ENCODE peak calls at places on chromosome 10, in ten cellular contexts. W, B, N, F, H, U, I, A, R and Z are unnamed samples.

GRCh38 chr10:47414227-47414592 is 30.1 kb upstream of the ZNF488 start:
- DNase-seq in W (no peak), B (no peak), N (no peak), F (no peak), H (no peak), U (no peak), I (no peak), A (no peak), R (no peak), Z (no peak)

GRCh38 chr10:75398630-75399460 is 2.7 kb downstream of the ZNF503 start:
- DNase-seq in W (no peak), B (peak), N (no peak), F (no peak), H (peak), U (no peak), I (peak), A (no peak), R (peak), Z (no peak)

GRCh38 chr10:86349474-86349873 is 17.1 kb downstream of the GRID1 start:
- DNase-seq in W (no peak), B (peak), N (no peak), F (no peak), H (no peak), U (no peak), I (no peak), A (no peak), R (peak), Z (no peak)

GRCh38 chr10:13372524-13372923 is 24.4 kb upstream of the SEPHS1 start:
- DNase-seq in W (no peak), B (no peak), N (no peak), F (no peak), H (no peak), U (no peak), I (no peak), A (no peak), R (no peak), Z (no peak)

GRCh38 chr10:61935085-61935484 is 33.6 kb downstream of the ARID5B start:
- DNase-seq in W (no peak), B (peak), N (no peak), F (no peak), H (no peak), U (no peak), I (no peak), A (no peak), R (no peak), Z (no peak)

GRCh38 chr10:76115471-76116155 is 684.2 kb downstream of the LRMDA start:
- DNase-seq in W (peak), B (no peak), N (no peak), F (no peak), H (no peak), U (no peak), I (no peak), A (no peak), R (no peak), Z (no peak)

GRCh38 chr10:28800144-28800543 is 122.8 kb downstream of the BAMBI start:
- DNase-seq in W (no peak), B (no peak), N (no peak), F (no peak), H (no peak), U (no peak), I (no peak), A (no peak), R (no peak), Z (no peak)

GRCh38 chr10:80186364-80187012 is 18.8 kb downstream of the ANXA11 start:
- DNase-seq in W (peak), B (no peak), N (no peak), F (no peak), H (no peak), U (no peak), I (no peak), A (no peak), R (no peak), Z (no peak)

GRCh38 chr10:92567952-92568600 is 5.8 kb downstream of the IDE start:
- DNase-seq in W (no peak), B (peak), N (no peak), F (no peak), H (no peak), U (no peak), I (no peak), A (no peak), R (peak), Z (no peak)

GRCh38 chr10:101780818-101781654 is 2.2 kb downstream of the NPM3 start:
- DNase-seq in W (peak), B (peak), N (no peak), F (peak), H (peak), U (peak), I (no peak), A (peak), R (peak), Z (no peak)

GRCh38 chr10:119296703-119297102 is 89.3 kb downstream of the GRK5 start:
- DNase-seq in W (peak), B (no peak), N (no peak), F (no peak), H (no peak), U (no peak), I (no peak), A (no peak), R (no peak), Z (no peak)

GRCh38 chr10:35501923-35502322 is 103.2 kb upstream of the GJD4 start:
- DNase-seq in W (no peak), B (no peak), N (no peak), F (no peak), H (no peak), U (no peak), I (no peak), A (no peak), R (no peak), Z (no peak)

GRCh38 chr10:6838118-6838517 is 258.0 kb upstream of the PRKCQ start:
- DNase-seq in W (peak), B (no peak), N (no peak), F (no peak), H (no peak), U (no peak), I (no peak), A (peak), R (no peak), Z (no peak)

GRCh38 chr10:114103286-114103685 is 59.6 kb downstream of the ADRB1 start:
- DNase-seq in W (no peak), B (peak), N (no peak), F (no peak), H (no peak), U (no peak), I (peak), A (peak), R (peak), Z (no peak)

GRCh38 chr10:125002423-125003145 is 60.7 kb downstream of the ZRANB1 start:
- DNase-seq in W (peak), B (no peak), N (no peak), F (no peak), H (peak), U (peak), I (no peak), A (no peak), R (peak), Z (no peak)

GRCh38 chr10:131802991-131803390 is 97.8 kb upstream of the PPP2R2D start:
- DNase-seq in W (no peak), B (no peak), N (no peak), F (no peak), H (no peak), U (no peak), I (no peak), A (no peak), R (no peak), Z (no peak)

GRCh38 chr10:27240891-27241639 is 468 bp upstream of the ACBD5 start:
- DNase-seq in W (peak), B (peak), N (no peak), F (no peak), H (peak), U (no peak), I (peak), A (peak), R (peak), Z (no peak)

GRCh38 chr10:61404771-61405170 is 48.4 kb downstream of the TMEM26 start:
- DNase-seq in W (no peak), B (peak), N (no peak), F (no peak), H (no peak), U (no peak), I (no peak), A (no peak), R (no peak), Z (no peak)

GRCh38 chr10:60989400-60989876 is 45.5 kb upstream of the RHOBTB1 start:
- DNase-seq in W (no peak), B (no peak), N (no peak), F (no peak), H (no peak), U (no peak), I (no peak), A (no peak), R (no peak), Z (no peak)

GRCh38 chr10:2122431-2123124 is 385.3 kb upstream of the ADARB2 start:
- DNase-seq in W (no peak), B (no peak), N (no peak), F (no peak), H (no peak), U (no peak), I (no peak), A (no peak), R (no peak), Z (no peak)

GRCh38 chr10:46273506-46274477 is 13.0 kb upstream of the ANTXRL start:
- DNase-seq in W (no peak), B (no peak), N (no peak), F (peak), H (peak), U (peak), I (no peak), A (peak), R (no peak), Z (no peak)

GRCh38 chr10:8071666-8072065 is 17.2 kb downstream of the GATA3 start:
- DNase-seq in W (no peak), B (no peak), N (no peak), F (no peak), H (no peak), U (no peak), I (no peak), A (no peak), R (no peak), Z (no peak)

GRCh38 chr10:13779748-13780147 is 193.0 kb downstream of the PRPF18 start:
- DNase-seq in W (no peak), B (no peak), N (no peak), F (no peak), H (no peak), U (no peak), I (no peak), A (no peak), R (no peak), Z (no peak)

GRCh38 chr10:129713659-129714265 is 246.7 kb downstream of the MGMT start:
- DNase-seq in W (no peak), B (no peak), N (no peak), F (no peak), H (no peak), U (peak), I (no peak), A (no peak), R (no peak), Z (no peak)

DNA sequence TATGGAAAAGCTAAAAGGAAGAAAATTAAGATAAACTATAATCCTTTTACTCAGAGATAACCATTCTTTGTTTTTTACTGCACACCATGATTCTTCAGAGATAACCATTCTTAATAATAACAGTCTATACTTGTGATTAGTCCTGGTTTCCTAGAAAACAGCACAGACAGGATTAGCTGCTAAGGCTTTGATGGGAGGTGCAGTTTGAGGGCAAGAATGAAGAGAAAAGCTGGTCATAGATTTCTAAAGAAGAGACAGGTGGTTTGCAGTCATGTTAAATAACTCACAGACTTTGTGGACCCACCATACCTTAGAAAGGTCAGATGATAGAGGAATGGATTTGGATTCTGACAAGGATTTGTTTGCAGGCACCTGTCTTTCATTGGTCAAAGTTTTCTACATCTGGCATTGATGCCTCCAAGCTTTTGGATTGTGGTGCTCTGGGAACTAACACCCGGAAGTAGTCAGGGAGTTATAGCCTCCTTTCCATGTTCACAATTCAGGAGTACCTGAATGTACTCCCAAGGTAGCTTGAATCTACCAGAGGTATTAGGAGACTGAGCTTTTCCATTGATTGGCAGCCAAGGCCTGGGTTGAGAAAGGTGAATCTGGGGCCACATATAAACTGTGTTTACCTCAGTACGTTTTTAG is 3.7 kb downstream of the SMC3 start:
- DNase-seq in W (no peak), B (no peak), N (no peak), F (no peak), H (no peak), U (no peak), I (no peak), A (peak), R (no peak), Z (no peak)
- H3K4me3 ChIP-seq in W (no peak), B (no peak), N (no peak), F (no peak), H (no peak), U (no peak), I (no peak), A (peak), R (no peak), Z (no peak)

GRCh38 chr10:23439920-23440875 is 1.3 kb downstream of the OTUD1 start:
- DNase-seq in W (peak), B (peak), N (no peak), F (no peak), H (peak), U (peak), I (peak), A (peak), R (peak), Z (peak)

GRCh38 chr10:23438547-23439451 is at the start of gene OTUD1:
- DNase-seq in W (peak), B (peak), N (no peak), F (peak), H (peak), U (peak), I (peak), A (peak), R (peak), Z (peak)

GRCh38 chr10:23445591-23445990 is 6.7 kb downstream of the OTUD1 start:
- DNase-seq in W (no peak), B (no peak), N (no peak), F (no peak), H (no peak), U (no peak), I (no peak), A (no peak), R (no peak), Z (no peak)

GRCh38 chr10:23439452-23439919 is 611 bp downstream of the OTUD1 start:
- DNase-seq in W (no peak), B (peak), N (no peak), F (no peak), H (no peak), U (no peak), I (peak), A (no peak), R (no peak), Z (no peak)

GRCh38 chr10:23442936-23443335 is 4.1 kb downstream of the OTUD1 start:
- DNase-seq in W (no peak), B (peak), N (no peak), F (no peak), H (no peak), U (no peak), I (no peak), A (no peak), R (no peak), Z (no peak)
- H3K4me3 ChIP-seq in W (peak), B (no peak), N (no peak), F (no peak), H (no peak), U (peak), I (no peak), A (peak), R (no peak), Z (peak)

GRCh38 chr10:127872011-127872741 is 20.6 kb downstream of the CLRN3 start:
- DNase-seq in W (no peak), B (peak), N (no peak), F (no peak), H (peak), U (peak), I (no peak), A (no peak), R (no peak), Z (no peak)
- H3K4me3 ChIP-seq in W (no peak), B (no peak), N (no peak), F (no peak), H (no peak), U (peak), I (no peak), A (no peak), R (no peak), Z (no peak)

GRCh38 chr10:49185213-49185612 is 3.0 kb downstream of the TMEM273 start:
- DNase-seq in W (no peak), B (no peak), N (no peak), F (no peak), H (no peak), U (peak), I (no peak), A (no peak), R (no peak), Z (no peak)
- H3K4me3 ChIP-seq in W (no peak), B (no peak), N (no peak), F (no peak), H (no peak), U (no peak), I (no peak), A (peak), R (no peak), Z (no peak)

GRCh38 chr10:74164641-74165529 is 13.9 kb downstream of the ADK start:
- DNase-seq in W (no peak), B (no peak), N (no peak), F (no peak), H (no peak), U (no peak), I (no peak), A (no peak), R (no peak), Z (no peak)
- H3K4me3 ChIP-seq in W (no peak), B (no peak), N (no peak), F (no peak), H (no peak), U (no peak), I (no peak), A (no peak), R (no peak), Z (no peak)